ENCODE peak calls at places on chromosomes 2 and 18, in six cellular contexts. Z is progenitor cell of endocrine pancreas, B is BJ, V is AG04450, I is Right ventricle myocardium superior, C is HTR-8/SVneo. O is an unnamed sample.

GRCh38 chr2:199019898-199020507 is 437.7 kb downstream of the SATB2 start:
- DNase-seq in B (peak), I (no peak), C (peak), Z (no peak), V (peak), O (peak)

GRCh38 chr2:205612661-205613060 is 69.6 kb upstream of the NRP2 start:
- DNase-seq in Z (no peak), I (no peak), C (no peak), B (no peak), V (no peak), O (no peak)

GRCh38 chr18:23107718-23108117 is 27.6 kb upstream of the CABLES1 start:
- DNase-seq in V (no peak), C (no peak), Z (no peak), B (no peak), I (no peak), O (no peak)

GRCh38 chr2:236162804-236163482 is 5.2 kb downstream of the GBX2 start:
- DNase-seq in I (no peak), C (no peak), Z (no peak), V (no peak), B (no peak), O (no peak)

GRCh38 chr2:120892967-120893667 is 157.4 kb downstream of the GLI2 start:
- DNase-seq in C (no peak), I (peak), Z (no peak), B (no peak), V (peak), O (peak)

GRCh38 chr2:84906900-84907714 is 1.7 kb downstream of the TMSB10 start:
- DNase-seq in Z (no peak), I (peak), B (peak), C (peak), V (no peak), O (no peak)

GRCh38 chr18:3454365-3455089 is 4.6 kb downstream of the TGIF1 start:
- DNase-seq in Z (no peak), B (no peak), I (no peak), V (no peak), C (no peak), O (no peak)

GRCh38 chr2:221465776-221466175 is 106.3 kb downstream of the EPHA4 start:
- DNase-seq in V (no peak), C (no peak), B (no peak), I (no peak), Z (no peak), O (no peak)

GRCh38 chr18:58847383-58848071 is 17.1 kb upstream of the ZNF532 start:
- DNase-seq in Z (no peak), I (peak), C (no peak), B (no peak), V (no peak), O (no peak)

GRCh38 chr2:1882471-1882870 is 138.2 kb upstream of the PXDN start:
- DNase-seq in B (no peak), V (no peak), C (no peak), I (no peak), Z (no peak), O (no peak)

GRCh38 chr2:213247566-213247965 is 36.7 kb upstream of the SPAG16 start:
- DNase-seq in Z (no peak), V (no peak), I (no peak), B (no peak), C (no peak), O (no peak)

GRCh38 chr2:120910956-120911951 is 175.6 kb downstream of the GLI2 start:
- DNase-seq in C (peak), B (no peak), I (no peak), Z (no peak), V (no peak), O (no peak)

GRCh38 chr18:27863780-27864430 is 313.0 kb downstream of the CDH2 start:
- DNase-seq in C (no peak), V (no peak), I (no peak), B (no peak), Z (no peak), O (no peak)

GRCh38 chr2:111091811-111092211 is 28.9 kb upstream of the BCL2L11 start:
- DNase-seq in Z (no peak), C (no peak), I (no peak), V (no peak), B (no peak), O (no peak)

GRCh38 chr18:48330016-48330991 is 78.9 kb downstream of the ZBTB7C start:
- DNase-seq in C (peak), V (no peak), B (peak), Z (no peak), I (no peak), O (peak)

GRCh38 chr2:222561817-222562424 is 94.0 kb downstream of the FARSB start:
- DNase-seq in B (no peak), V (no peak), Z (peak), I (no peak), C (peak), O (no peak)

GRCh38 chr18:63320690-63321265 is 1.2 kb upstream of the BCL2 start:
- DNase-seq in C (no peak), I (peak), B (no peak), Z (peak), V (no peak), O (no peak)

GRCh38 chr2:63364866-63365265 is 223.4 kb downstream of the WDPCP start:
- DNase-seq in Z (no peak), I (no peak), C (no peak), V (no peak), B (no peak), O (no peak)

GRCh38 chr2:112760149-112760548 is 4.3 kb downstream of the CKAP2L start:
- DNase-seq in Z (no peak), C (no peak), V (no peak), B (no peak), I (no peak), O (no peak)

GRCh38 chr18:80022613-80023012 is 11.6 kb upstream of the RBFA start:
- DNase-seq in C (no peak), V (no peak), Z (no peak), B (no peak), I (no peak), O (no peak)

GRCh38 chr2:28276076-28276618 is 116.5 kb upstream of the FOSL2 start:
- DNase-seq in B (peak), C (peak), Z (no peak), V (peak), I (no peak), O (peak)

GRCh38 chr2:96500385-96501066 is 4.6 kb downstream of the NEURL3 start:
- DNase-seq in I (no peak), Z (no peak), C (no peak), B (no peak), V (no peak), O (no peak)

GRCh38 chr18:62550746-62551145 is 27.9 kb downstream of the ZCCHC2 start:
- DNase-seq in C (no peak), B (no peak), I (no peak), Z (no peak), V (no peak), O (no peak)

GRCh38 chr2:74481961-74482800 is 617 bp downstream of the CCDC142 start:
- DNase-seq in I (peak), V (no peak), C (peak), B (no peak), Z (no peak), O (no peak)

GRCh38 chr2:207792244-207792785 is 22.6 kb upstream of the FZD5 start:
- DNase-seq in B (no peak), I (no peak), C (peak), Z (no peak), V (no peak), O (no peak)

GRCh38 chr2:134193774-134194173 is 60.1 kb upstream of the MGAT5 start:
- DNase-seq in C (no peak), B (no peak), V (no peak), I (no peak), Z (no peak), O (no peak)

O was measured in AG09319.